ENCODE peak calls at places on chromosomes 4 and X, in five cellular contexts. One of them, this sample, is unnamed.

GRCh38 chrX:129606918-129607317 is 47.8 kb downstream of the APLN start:
- DNase-seq in nephron progenitor cell: peak
- DNase-seq in stimulated activated CD4-positive, alpha-beta T cell treated with anti-CD3 and anti-CD28 coated beads, Interleukin-4, amount 100 ng/mL, for 24 hours: peak
- DNase-seq in stomach: peak
- DNase-seq in occipital lobe: no peak
- DNase-seq in this sample: no peak

GRCh38 chrX:135308345-135308855 is 880 bp upstream of the ETDC start:
- DNase-seq in nephron progenitor cell: no peak
- DNase-seq in stimulated activated CD4-positive, alpha-beta T cell treated with anti-CD3 and anti-CD28 coated beads, Interleukin-4, amount 100 ng/mL, for 24 hours: no peak
- DNase-seq in stomach: no peak
- DNase-seq in occipital lobe: no peak
- DNase-seq in this sample: no peak

GRCh38 chr4:82711158-82711785 is 87.3 kb downstream of the SCD5 start:
- DNase-seq in nephron progenitor cell: no peak
- DNase-seq in stimulated activated CD4-positive, alpha-beta T cell treated with anti-CD3 and anti-CD28 coated beads, Interleukin-4, amount 100 ng/mL, for 24 hours: no peak
- DNase-seq in stomach: no peak
- DNase-seq in occipital lobe: no peak
- DNase-seq in this sample: no peak

GRCh38 chr4:7324651-7325121 is 110.0 kb downstream of the PSAPL1 start:
- DNase-seq in nephron progenitor cell: no peak
- DNase-seq in stimulated activated CD4-positive, alpha-beta T cell treated with anti-CD3 and anti-CD28 coated beads, Interleukin-4, amount 100 ng/mL, for 24 hours: no peak
- DNase-seq in stomach: no peak
- DNase-seq in occipital lobe: no peak
- DNase-seq in this sample: no peak

GRCh38 chr4:64272432-64272831 is 136.8 kb downstream of the TECRL start:
- DNase-seq in nephron progenitor cell: no peak
- DNase-seq in stimulated activated CD4-positive, alpha-beta T cell treated with anti-CD3 and anti-CD28 coated beads, Interleukin-4, amount 100 ng/mL, for 24 hours: no peak
- DNase-seq in stomach: no peak
- DNase-seq in occipital lobe: no peak
- DNase-seq in this sample: no peak

GRCh38 chr4:7167706-7168105 is 24.6 kb upstream of the SORCS2 start:
- DNase-seq in nephron progenitor cell: no peak
- DNase-seq in stimulated activated CD4-positive, alpha-beta T cell treated with anti-CD3 and anti-CD28 coated beads, Interleukin-4, amount 100 ng/mL, for 24 hours: no peak
- DNase-seq in stomach: no peak
- DNase-seq in occipital lobe: no peak
- DNase-seq in this sample: no peak

GRCh38 chr4:98113005-98113404 is 30.3 kb downstream of the STPG2 start:
- DNase-seq in nephron progenitor cell: peak
- DNase-seq in stimulated activated CD4-positive, alpha-beta T cell treated with anti-CD3 and anti-CD28 coated beads, Interleukin-4, amount 100 ng/mL, for 24 hours: no peak
- DNase-seq in stomach: no peak
- DNase-seq in occipital lobe: peak
- DNase-seq in this sample: no peak

GRCh38 chrX:141220342-141221008 is 21.8 kb downstream of the SPANXC start:
- DNase-seq in nephron progenitor cell: no peak
- DNase-seq in stimulated activated CD4-positive, alpha-beta T cell treated with anti-CD3 and anti-CD28 coated beads, Interleukin-4, amount 100 ng/mL, for 24 hours: no peak
- DNase-seq in stomach: no peak
- DNase-seq in occipital lobe: no peak
- DNase-seq in this sample: no peak

GRCh38 chrX:43328358-43328946 is 327.6 kb upstream of the MAOA start:
- DNase-seq in nephron progenitor cell: no peak
- DNase-seq in stimulated activated CD4-positive, alpha-beta T cell treated with anti-CD3 and anti-CD28 coated beads, Interleukin-4, amount 100 ng/mL, for 24 hours: no peak
- DNase-seq in stomach: no peak
- DNase-seq in occipital lobe: no peak
- DNase-seq in this sample: no peak

GRCh38 chrX:68982476-68982875 is 153.7 kb downstream of the EFNB1 start:
- DNase-seq in nephron progenitor cell: no peak
- DNase-seq in stimulated activated CD4-positive, alpha-beta T cell treated with anti-CD3 and anti-CD28 coated beads, Interleukin-4, amount 100 ng/mL, for 24 hours: no peak
- DNase-seq in stomach: no peak
- DNase-seq in occipital lobe: no peak
- DNase-seq in this sample: no peak

GRCh38 chrX:24846551-24847170 is 152.9 kb downstream of the POLA1 start:
- DNase-seq in nephron progenitor cell: no peak
- DNase-seq in stimulated activated CD4-positive, alpha-beta T cell treated with anti-CD3 and anti-CD28 coated beads, Interleukin-4, amount 100 ng/mL, for 24 hours: no peak
- DNase-seq in stomach: no peak
- DNase-seq in occipital lobe: no peak
- DNase-seq in this sample: no peak

GRCh38 chr4:107196312-107196711 is 160.2 kb upstream of the DKK2 start:
- DNase-seq in nephron progenitor cell: no peak
- DNase-seq in stimulated activated CD4-positive, alpha-beta T cell treated with anti-CD3 and anti-CD28 coated beads, Interleukin-4, amount 100 ng/mL, for 24 hours: no peak
- DNase-seq in stomach: no peak
- DNase-seq in occipital lobe: no peak
- DNase-seq in this sample: no peak

GRCh38 chr4:5021546-5021945 is 2.3 kb upstream of the CYTL1 start:
- DNase-seq in nephron progenitor cell: no peak
- DNase-seq in stimulated activated CD4-positive, alpha-beta T cell treated with anti-CD3 and anti-CD28 coated beads, Interleukin-4, amount 100 ng/mL, for 24 hours: no peak
- DNase-seq in stomach: no peak
- DNase-seq in occipital lobe: no peak
- DNase-seq in this sample: no peak

GRCh38 chrX:23871905-23872546 is 35.7 kb downstream of the APOO start:
- DNase-seq in nephron progenitor cell: no peak
- DNase-seq in stimulated activated CD4-positive, alpha-beta T cell treated with anti-CD3 and anti-CD28 coated beads, Interleukin-4, amount 100 ng/mL, for 24 hours: no peak
- DNase-seq in stomach: no peak
- DNase-seq in occipital lobe: no peak
- DNase-seq in this sample: no peak

GRCh38 chrX:137166591-137166990 is 132.8 kb upstream of the GPR101 start:
- DNase-seq in nephron progenitor cell: peak
- DNase-seq in stimulated activated CD4-positive, alpha-beta T cell treated with anti-CD3 and anti-CD28 coated beads, Interleukin-4, amount 100 ng/mL, for 24 hours: peak
- DNase-seq in stomach: peak
- DNase-seq in occipital lobe: no peak
- DNase-seq in this sample: no peak

GRCh38 chr4:186067757-186068385 is 1.1 kb upstream of the TLR3 start:
- DNase-seq in nephron progenitor cell: peak
- DNase-seq in stimulated activated CD4-positive, alpha-beta T cell treated with anti-CD3 and anti-CD28 coated beads, Interleukin-4, amount 100 ng/mL, for 24 hours: peak
- DNase-seq in stomach: peak
- DNase-seq in occipital lobe: peak
- DNase-seq in this sample: no peak

GRCh38 chr4:140012688-140013087 is 141.3 kb downstream of the MAML3 start:
- DNase-seq in nephron progenitor cell: peak
- DNase-seq in stimulated activated CD4-positive, alpha-beta T cell treated with anti-CD3 and anti-CD28 coated beads, Interleukin-4, amount 100 ng/mL, for 24 hours: peak
- DNase-seq in stomach: peak
- DNase-seq in occipital lobe: no peak
- DNase-seq in this sample: no peak

GRCh38 chr4:19944806-19945205 is 306.9 kb upstream of the SLIT2 start:
- DNase-seq in nephron progenitor cell: no peak
- DNase-seq in stimulated activated CD4-positive, alpha-beta T cell treated with anti-CD3 and anti-CD28 coated beads, Interleukin-4, amount 100 ng/mL, for 24 hours: no peak
- DNase-seq in stomach: no peak
- DNase-seq in occipital lobe: no peak
- DNase-seq in this sample: no peak

GRCh38 chr4:140309124-140309870 is 64.1 kb upstream of the SCOC start:
- DNase-seq in nephron progenitor cell: no peak
- DNase-seq in stimulated activated CD4-positive, alpha-beta T cell treated with anti-CD3 and anti-CD28 coated beads, Interleukin-4, amount 100 ng/mL, for 24 hours: no peak
- DNase-seq in stomach: no peak
- DNase-seq in occipital lobe: no peak
- DNase-seq in this sample: no peak

GRCh38 chr4:7547368-7548040 is 112.8 kb upstream of the PSAPL1 start:
- DNase-seq in nephron progenitor cell: no peak
- DNase-seq in stimulated activated CD4-positive, alpha-beta T cell treated with anti-CD3 and anti-CD28 coated beads, Interleukin-4, amount 100 ng/mL, for 24 hours: no peak
- DNase-seq in stomach: no peak
- DNase-seq in occipital lobe: no peak
- DNase-seq in this sample: no peak

GRCh38 chr4:21113496-21114213 is 413.4 kb downstream of the PACRGL start:
- DNase-seq in nephron progenitor cell: no peak
- DNase-seq in stimulated activated CD4-positive, alpha-beta T cell treated with anti-CD3 and anti-CD28 coated beads, Interleukin-4, amount 100 ng/mL, for 24 hours: no peak
- DNase-seq in stomach: no peak
- DNase-seq in occipital lobe: no peak
- DNase-seq in this sample: no peak

GRCh38 chr4:34464196-34464595 is 1780.1 kb downstream of the ARAP2 start:
- DNase-seq in nephron progenitor cell: no peak
- DNase-seq in stimulated activated CD4-positive, alpha-beta T cell treated with anti-CD3 and anti-CD28 coated beads, Interleukin-4, amount 100 ng/mL, for 24 hours: no peak
- DNase-seq in stomach: no peak
- DNase-seq in occipital lobe: no peak
- DNase-seq in this sample: no peak

GRCh38 chrX:115564243-115564642 is 3.3 kb downstream of the PLS3 start:
- DNase-seq in nephron progenitor cell: no peak
- DNase-seq in stimulated activated CD4-positive, alpha-beta T cell treated with anti-CD3 and anti-CD28 coated beads, Interleukin-4, amount 100 ng/mL, for 24 hours: no peak
- DNase-seq in stomach: no peak
- DNase-seq in occipital lobe: no peak
- DNase-seq in this sample: no peak

GRCh38 chrX:39275500-39276068 is 474.3 kb downstream of the MID1IP1 start:
- DNase-seq in nephron progenitor cell: no peak
- DNase-seq in stimulated activated CD4-positive, alpha-beta T cell treated with anti-CD3 and anti-CD28 coated beads, Interleukin-4, amount 100 ng/mL, for 24 hours: no peak
- DNase-seq in stomach: no peak
- DNase-seq in occipital lobe: no peak
- DNase-seq in this sample: no peak

GRCh38 chr4:183751081-183751480 is 92.0 kb downstream of the TRAPPC11 start:
- DNase-seq in nephron progenitor cell: no peak
- DNase-seq in stimulated activated CD4-positive, alpha-beta T cell treated with anti-CD3 and anti-CD28 coated beads, Interleukin-4, amount 100 ng/mL, for 24 hours: no peak
- DNase-seq in stomach: no peak
- DNase-seq in occipital lobe: no peak
- DNase-seq in this sample: no peak

GRCh38 chr4:144818136-144818535 is 172.2 kb downstream of the HHIP start:
- DNase-seq in nephron progenitor cell: no peak
- DNase-seq in stimulated activated CD4-positive, alpha-beta T cell treated with anti-CD3 and anti-CD28 coated beads, Interleukin-4, amount 100 ng/mL, for 24 hours: no peak
- DNase-seq in stomach: no peak
- DNase-seq in occipital lobe: no peak
- DNase-seq in this sample: no peak

GRCh38 chr4:119628281-119629141 is at the start of gene PDE5A:
- DNase-seq in nephron progenitor cell: peak
- DNase-seq in stimulated activated CD4-positive, alpha-beta T cell treated with anti-CD3 and anti-CD28 coated beads, Interleukin-4, amount 100 ng/mL, for 24 hours: peak
- DNase-seq in stomach: peak
- DNase-seq in occipital lobe: peak
- DNase-seq in this sample: peak

GRCh38 chrX:119501511-119502148 is 33.4 kb downstream of the SLC25A5 start:
- DNase-seq in nephron progenitor cell: no peak
- DNase-seq in stimulated activated CD4-positive, alpha-beta T cell treated with anti-CD3 and anti-CD28 coated beads, Interleukin-4, amount 100 ng/mL, for 24 hours: no peak
- DNase-seq in stomach: no peak
- DNase-seq in occipital lobe: no peak
- DNase-seq in this sample: no peak

GRCh38 chr4:168384437-168385141 is 66.0 kb upstream of the DDX60 start:
- DNase-seq in nephron progenitor cell: no peak
- DNase-seq in stimulated activated CD4-positive, alpha-beta T cell treated with anti-CD3 and anti-CD28 coated beads, Interleukin-4, amount 100 ng/mL, for 24 hours: no peak
- DNase-seq in stomach: peak
- DNase-seq in occipital lobe: no peak
- DNase-seq in this sample: no peak

GRCh38 chrX:9682456-9682855 is 83.2 kb downstream of the GPR143 start:
- DNase-seq in nephron progenitor cell: no peak
- DNase-seq in stimulated activated CD4-positive, alpha-beta T cell treated with anti-CD3 and anti-CD28 coated beads, Interleukin-4, amount 100 ng/mL, for 24 hours: no peak
- DNase-seq in stomach: no peak
- DNase-seq in occipital lobe: no peak
- DNase-seq in this sample: peak

GRCh38 chr4:39014028-39014427 is 18.2 kb downstream of the TMEM156 start:
- DNase-seq in nephron progenitor cell: no peak
- DNase-seq in stimulated activated CD4-positive, alpha-beta T cell treated with anti-CD3 and anti-CD28 coated beads, Interleukin-4, amount 100 ng/mL, for 24 hours: no peak
- DNase-seq in stomach: no peak
- DNase-seq in occipital lobe: no peak
- DNase-seq in this sample: no peak

GRCh38 chr4:142242156-142242555 is 603.9 kb downstream of the INPP4B start:
- DNase-seq in nephron progenitor cell: no peak
- DNase-seq in stimulated activated CD4-positive, alpha-beta T cell treated with anti-CD3 and anti-CD28 coated beads, Interleukin-4, amount 100 ng/mL, for 24 hours: no peak
- DNase-seq in stomach: no peak
- DNase-seq in occipital lobe: no peak
- DNase-seq in this sample: no peak

GRCh38 chr4:154024097-154024496 is 235.2 kb upstream of the SFRP2 start:
- DNase-seq in nephron progenitor cell: no peak
- DNase-seq in stimulated activated CD4-positive, alpha-beta T cell treated with anti-CD3 and anti-CD28 coated beads, Interleukin-4, amount 100 ng/mL, for 24 hours: peak
- DNase-seq in stomach: no peak
- DNase-seq in occipital lobe: no peak
- DNase-seq in this sample: no peak